ENCODE peak calls at places on chromosome 2, in four cellular contexts. R is C1 segment of cervical spinal cord, A is foreskin fibroblast, B is mesendoderm. M is an unnamed sample.

GRCh38 chr2:20381457-20381856 is 30.8 kb upstream of the PUM2 start:
- DNase-seq in R (peak), B (peak), A (peak), M (no peak)

GRCh38 chr2:30201990-30202389 is 29.3 kb upstream of the LBH start:
- DNase-seq in R (peak), B (no peak), A (peak), M (no peak)

GRCh38 chr2:120871881-120872620 is 136.4 kb downstream of the GLI2 start:
- DNase-seq in B (no peak), R (no peak), A (no peak), M (no peak)

GRCh38 chr2:99811544-99811943 is 321.7 kb upstream of the REV1 start:
- DNase-seq in B (no peak), R (no peak), A (peak), M (no peak)

GRCh38 chr2:62196278-62196901 is 475 bp downstream of the B3GNT2 start:
- DNase-seq in B (peak), R (peak), A (no peak), M (peak)

GRCh38 chr2:1421731-1422130 is 8.5 kb downstream of the TPO start:
- DNase-seq in A (no peak), R (no peak), B (no peak), M (no peak)

GRCh38 chr2:23381084-23381483 is 3.9 kb upstream of the KLHL29 start:
- DNase-seq in R (no peak), B (peak), A (peak), M (no peak)

GRCh38 chr2:169047253-169048250 is 16.4 kb upstream of the ABCB11 start:
- DNase-seq in A (no peak), R (no peak), B (no peak), M (no peak)

GRCh38 chr2:164960159-164960558 is 4.8 kb upstream of the SLC38A11 start:
- DNase-seq in B (no peak), R (no peak), A (no peak), M (no peak)

GRCh38 chr2:62319061-62319460 is 123.1 kb downstream of the B3GNT2 start:
- DNase-seq in B (no peak), R (no peak), A (no peak), M (no peak)

GRCh38 chr2:134183679-134184078 is 70.2 kb upstream of the MGAT5 start:
- DNase-seq in A (no peak), B (no peak), R (no peak), M (no peak)

GRCh38 chr2:101190753-101191516 is 39.8 kb upstream of the TBC1D8 start:
- DNase-seq in A (no peak), R (no peak), B (peak), M (no peak)

GRCh38 chr2:128290356-128290755 is 28.3 kb downstream of the HS6ST1 start:
- DNase-seq in A (no peak), B (no peak), R (no peak), M (no peak)

GRCh38 chr2:44360749-44361329 is 455 bp downstream of the PREPL start:
- DNase-seq in A (no peak), B (no peak), R (no peak), M (no peak)

GRCh38 chr2:95068256-95068655 is 42.7 kb downstream of the MAL start:
- DNase-seq in R (no peak), A (no peak), B (no peak), M (no peak)

GRCh38 chr2:217433522-217433921 is 569.3 kb downstream of the TNS1 start:
- DNase-seq in A (no peak), R (no peak), B (peak), M (no peak)

GRCh38 chr2:31812051-31812798 is 198.6 kb downstream of the MEMO1 start:
- DNase-seq in A (peak), R (no peak), B (peak), M (no peak)

GRCh38 chr2:46147626-46148368 is 149.4 kb upstream of the EPAS1 start:
- DNase-seq in B (no peak), A (no peak), R (no peak), M (no peak)

GRCh38 chr2:17869128-17869527 is 9.3 kb upstream of the KCNS3 start:
- DNase-seq in A (no peak), B (no peak), R (no peak), M (no peak)

GRCh38 chr2:219285348-219285685 is 6.2 kb downstream of the DNAJB2 start:
- DNase-seq in B (no peak), R (no peak), A (no peak), M (no peak)

GRCh38 chr2:68834737-68835136 is 36.5 kb downstream of the BMP10 start:
- DNase-seq in A (no peak), R (no peak), B (no peak), M (no peak)

GRCh38 chr2:127637725-127638252 is 8.2 kb upstream of the GPR17 start:
- DNase-seq in B (peak), R (no peak), A (peak), M (peak)

GRCh38 chr2:80062298-80062697 is 242.3 kb downstream of the LRRTM1 start:
- DNase-seq in R (no peak), B (no peak), A (no peak), M (no peak)

GRCh38 chr2:69223759-69224494 is 163.1 kb downstream of the GFPT1 start:
- DNase-seq in R (no peak), A (no peak), B (no peak), M (no peak)

GRCh38 chr2:161367675-161368074 is 48.4 kb upstream of the TBR1 start:
- DNase-seq in B (no peak), R (no peak), A (no peak), M (no peak)

GRCh38 chr2:64812298-64812697 is 158.6 kb upstream of the SERTAD2 start:
- DNase-seq in A (no peak), R (no peak), B (no peak), M (no peak)

GRCh38 chr2:27091746-27092695 is 5.4 kb downstream of the KHK start:
- DNase-seq in A (no peak), B (no peak), R (no peak), M (no peak)

GRCh38 chr2:239025951-239026461 is 178.1 kb downstream of the TWIST2 start:
- DNase-seq in A (no peak), B (no peak), R (no peak), M (no peak)

GRCh38 chr2:199659207-199659606 is 191.8 kb downstream of the FTCDNL1 start:
- DNase-seq in R (no peak), B (peak), A (peak), M (peak)

GRCh38 chr2:42100696-42101585 is 53.1 kb downstream of the PKDCC start:
- DNase-seq in R (no peak), B (peak), A (no peak), M (no peak)

GRCh38 chr2:234999740-235000425 is 48.1 kb downstream of the SH3BP4 start:
- DNase-seq in R (no peak), B (no peak), A (no peak), M (no peak)

GRCh38 chr2:60880633-60880987 is 764 bp upstream of the REL start:
- DNase-seq in A (peak), R (no peak), B (no peak), M (no peak)

GRCh38 chr2:99880148-99880983 is 262.0 kb downstream of the AFF3 start:
- DNase-seq in B (no peak), R (no peak), A (peak), M (peak)